ENCODE peak calls at places on chromosomes 13 and 19, in five cellular contexts. G, Z, K, T and X are unnamed samples.

GRCh38 chr13:110298566-110299321 is 8.2 kb downstream of the COL4A1 start:
- DNase-seq in G (no peak), Z (no peak), K (peak; percentile 38), T (no peak), X (no peak)

GRCh38 chr13:34816543-34816942 is 125.5 kb upstream of the NBEA start:
- DNase-seq in G (no peak), Z (peak; percentile 36), K (peak; percentile 1), T (no peak), X (no peak)

GRCh38 chr13:40589285-40590109 is 76.9 kb downstream of the FOXO1 start:
- DNase-seq in G (peak; percentile 53), Z (no peak), K (peak; percentile 49), T (peak; percentile 70), X (peak; percentile 74)

GRCh38 chr13:83819611-83820010 is 62.7 kb downstream of the SLITRK1 start:
- DNase-seq in G (peak; percentile 6), Z (no peak), K (peak; percentile 3), T (no peak), X (no peak)

GRCh38 chr13:41546372-41547252 is 89.3 kb downstream of the RGCC start:
- DNase-seq in G (peak; percentile 71), Z (no peak), K (peak; percentile 51), T (no peak), X (peak; percentile 55)

GRCh38 chr19:42284641-42285341 is 15.7 kb downstream of the CIC start:
- DNase-seq in G (no peak), Z (peak; percentile 30), K (no peak), T (peak; percentile 27), X (no peak)

GRCh38 chr19:13036366-13036976 is 41.2 kb downstream of the NFIX start:
- DNase-seq in G (peak; percentile 93), Z (peak; percentile 68), K (no peak), T (no peak), X (peak; percentile 89)

GRCh38 chr13:33262069-33262487 is 23.5 kb downstream of the STARD13 start:
- DNase-seq in G (peak; percentile 92), Z (peak; percentile 76), K (no peak), T (no peak), X (peak; percentile 85)

GRCh38 chr13:41268764-41269163 is 5.4 kb upstream of the MTRF1 start:
- DNase-seq in G (peak; percentile 28), Z (no peak), K (peak; percentile 34), T (no peak), X (no peak)

GRCh38 chr13:59750860-59751259 is 412.9 kb downstream of the DIAPH3 start:
- DNase-seq in G (no peak), Z (peak; percentile 66), K (peak; percentile 76), T (no peak), X (no peak)
- TF ChIP-seq CTCF in G (no peak), Z (no peak), K (peak; percentile 11), T (no peak), X (no peak)

GRCh38 chr13:113393226-113393571 is 29.3 kb upstream of the GRTP1 start:
- DNase-seq in G (no peak), Z (no peak), K (no peak), T (no peak), X (no peak)
- H3K27ac ChIP-seq in G (no peak overlapping the region), Z (no peak overlapping the region), K (no peak overlapping the region), T (no peak overlapping the region), X (no peak overlapping the region)

DNA sequence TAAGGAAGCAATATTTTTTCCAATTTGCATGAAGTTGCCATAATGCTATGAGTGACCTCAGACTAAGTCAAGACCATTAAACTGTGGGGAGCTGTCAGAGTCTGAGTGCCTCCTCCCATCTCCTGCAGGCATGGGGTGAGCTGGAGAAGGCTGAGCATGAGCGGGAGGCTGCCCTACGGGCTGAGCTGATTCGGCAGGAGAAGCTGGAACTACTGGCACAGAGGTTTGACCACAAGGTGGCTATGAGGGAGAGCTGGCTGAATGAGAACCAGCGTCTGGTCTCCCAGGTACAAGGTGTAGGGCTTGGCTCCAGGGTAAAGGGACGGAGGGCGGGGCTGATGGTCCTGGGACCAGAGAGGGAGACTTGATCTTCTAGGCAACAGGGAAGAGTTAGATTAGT is 35.8 kb downstream of the SPTBN4 start:
- DNase-seq in G (peak; percentile 21), Z (peak; percentile 44), K (no peak), T (no peak), X (no peak)
- TF ChIP-seq CTCF in G (peak; percentile 22), Z (no peak), K (no peak), T (no peak), X (no peak)

GRCh38 chr19:1276620-1277007 is 1.3 kb downstream of the FAM174C start:
- DNase-seq in G (no peak), Z (no peak), K (no peak), T (no peak), X (no peak)
- H3K27ac ChIP-seq in G (peak overlapping the region; percentile 95), Z (peak overlapping the region; percentile 99), K (peak overlapping the region; percentile 92), T (peak overlapping the region; percentile 94), X (peak overlapping the region; percentile 100)